ENCODE peak calls at places on chromosome 19, in six cellular contexts. One of them, this sample, is unnamed. For H3K4me1, the result is how much of the 10 kb centered on the place peaks cover.

GRCh38 chr19:21092107-21092506 is 10.1 kb downstream of the ZNF714 start:
- DNase-seq in aorta: no peak
- DNase-seq in IMR-90: peak
- DNase-seq in CD8-positive, alpha-beta memory T cell: no peak
- DNase-seq in tibial nerve: no peak
- DNase-seq in heart right ventricle: no peak
- DNase-seq in this sample: no peak

GRCh38 chr19:43763473-43763939 is 8.7 kb upstream of the SMG9 start:
- DNase-seq in aorta: no peak
- DNase-seq in IMR-90: peak
- DNase-seq in CD8-positive, alpha-beta memory T cell: no peak
- DNase-seq in tibial nerve: no peak
- DNase-seq in heart right ventricle: no peak
- DNase-seq in this sample: no peak

GRCh38 chr19:4877753-4878490 is 10.5 kb upstream of the PLIN3 start:
- DNase-seq in aorta: peak
- DNase-seq in IMR-90: no peak
- DNase-seq in CD8-positive, alpha-beta memory T cell: no peak
- DNase-seq in tibial nerve: peak
- DNase-seq in heart right ventricle: peak
- DNase-seq in this sample: no peak

GRCh38 chr19:33205531-33206260 is 11.6 kb downstream of the LRP3 start:
- DNase-seq in aorta: no peak
- DNase-seq in IMR-90: no peak
- DNase-seq in CD8-positive, alpha-beta memory T cell: no peak
- DNase-seq in tibial nerve: no peak
- DNase-seq in heart right ventricle: no peak
- DNase-seq in this sample: no peak

GRCh38 chr19:51263808-51264207 is 12.9 kb downstream of the SIGLECL1 start:
- DNase-seq in aorta: no peak
- DNase-seq in IMR-90: no peak
- DNase-seq in CD8-positive, alpha-beta memory T cell: no peak
- DNase-seq in tibial nerve: no peak
- DNase-seq in heart right ventricle: no peak
- DNase-seq in this sample: no peak

GRCh38 chr19:40907968-40908735 is 26.1 kb upstream of the CYP2A7 start:
- DNase-seq in aorta: no peak
- DNase-seq in IMR-90: no peak
- DNase-seq in CD8-positive, alpha-beta memory T cell: peak
- DNase-seq in tibial nerve: no peak
- DNase-seq in heart right ventricle: no peak
- DNase-seq in this sample: no peak

GRCh38 chr19:57058871-57059270 is 60.9 kb upstream of the USP29 start:
- DNase-seq in aorta: no peak
- DNase-seq in IMR-90: no peak
- DNase-seq in CD8-positive, alpha-beta memory T cell: no peak
- DNase-seq in tibial nerve: no peak
- DNase-seq in heart right ventricle: no peak
- DNase-seq in this sample: no peak

GRCh38 chr19:48777139-48777538 is 21.8 kb downstream of the FGF21 start:
- DNase-seq in aorta: no peak
- DNase-seq in IMR-90: no peak
- DNase-seq in CD8-positive, alpha-beta memory T cell: no peak
- DNase-seq in tibial nerve: no peak
- DNase-seq in heart right ventricle: no peak
- DNase-seq in this sample: no peak

GRCh38 chr19:41595258-41595889 is 19.4 kb downstream of the CEACAM21 start:
- DNase-seq in aorta: no peak
- DNase-seq in IMR-90: peak
- DNase-seq in CD8-positive, alpha-beta memory T cell: peak
- DNase-seq in tibial nerve: no peak
- DNase-seq in heart right ventricle: peak
- DNase-seq in this sample: no peak

GRCh38 chr19:42191855-42192254 is 25.6 kb downstream of the DEDD2 start:
- DNase-seq in aorta: no peak
- DNase-seq in IMR-90: peak
- DNase-seq in CD8-positive, alpha-beta memory T cell: no peak
- DNase-seq in tibial nerve: no peak
- DNase-seq in heart right ventricle: no peak
- DNase-seq in this sample: no peak

GRCh38 chr19:41545547-41545946 is 30.4 kb upstream of the CEACAM21 start:
- DNase-seq in aorta: no peak
- DNase-seq in IMR-90: no peak
- DNase-seq in CD8-positive, alpha-beta memory T cell: no peak
- DNase-seq in tibial nerve: no peak
- DNase-seq in heart right ventricle: no peak
- DNase-seq in this sample: no peak

GRCh38 chr19:41426952-41427646 is at the start of gene B3GNT8:
- DNase-seq in aorta: peak
- DNase-seq in IMR-90: peak
- DNase-seq in CD8-positive, alpha-beta memory T cell: peak
- DNase-seq in tibial nerve: peak
- DNase-seq in heart right ventricle: peak
- DNase-seq in this sample: peak

GRCh38 chr19:2462635-2463421 is 6.1 kb upstream of the LMNB2 start:
- DNase-seq in aorta: peak
- DNase-seq in IMR-90: peak
- DNase-seq in CD8-positive, alpha-beta memory T cell: no peak
- DNase-seq in tibial nerve: peak
- DNase-seq in heart right ventricle: peak
- DNase-seq in this sample: peak

GRCh38 chr19:14116525-14116917 is 1.0 kb downstream of the PRKACA start:
- DNase-seq in aorta: no peak
- DNase-seq in IMR-90: no peak
- DNase-seq in CD8-positive, alpha-beta memory T cell: no peak
- DNase-seq in tibial nerve: no peak
- DNase-seq in heart right ventricle: no peak
- DNase-seq in this sample: no peak
- H3K4me1 ChIP-seq in aorta: under half
- H3K4me1 ChIP-seq in IMR-90: under half
- H3K4me1 ChIP-seq in CD8-positive, alpha-beta memory T cell: under half
- H3K4me1 ChIP-seq in tibial nerve: half or more
- H3K4me1 ChIP-seq in heart right ventricle: under half
- H3K4me1 ChIP-seq in this sample: half or more

GRCh38 chr19:10651821-10652220 is 2.3 kb upstream of the ILF3 start:
- DNase-seq in aorta: no peak
- DNase-seq in IMR-90: no peak
- DNase-seq in CD8-positive, alpha-beta memory T cell: no peak
- DNase-seq in tibial nerve: no peak
- DNase-seq in heart right ventricle: no peak
- DNase-seq in this sample: no peak
- H3K4me3 ChIP-seq in aorta: no peak
- H3K4me3 ChIP-seq in IMR-90: no peak
- H3K4me3 ChIP-seq in CD8-positive, alpha-beta memory T cell: no peak
- H3K4me3 ChIP-seq in tibial nerve: no peak
- H3K4me3 ChIP-seq in heart right ventricle: no peak
- H3K4me3 ChIP-seq in this sample: no peak

GRCh38 chr19:10776900-10777650 is 58.9 kb downstream of the TMED1 start:
- DNase-seq in aorta: no peak
- DNase-seq in IMR-90: no peak
- DNase-seq in CD8-positive, alpha-beta memory T cell: no peak
- DNase-seq in tibial nerve: no peak
- DNase-seq in heart right ventricle: no peak
- DNase-seq in this sample: no peak

GRCh38 chr19:10784257-10784656 is 51.8 kb downstream of the TMED1 start:
- DNase-seq in aorta: no peak
- DNase-seq in IMR-90: no peak
- DNase-seq in CD8-positive, alpha-beta memory T cell: no peak
- DNase-seq in tibial nerve: no peak
- DNase-seq in heart right ventricle: peak
- DNase-seq in this sample: peak

GRCh38 chr19:10774893-10775292 is 57.0 kb downstream of the DNM2 start:
- DNase-seq in aorta: no peak
- DNase-seq in IMR-90: no peak
- DNase-seq in CD8-positive, alpha-beta memory T cell: no peak
- DNase-seq in tibial nerve: no peak
- DNase-seq in heart right ventricle: no peak
- DNase-seq in this sample: no peak

GRCh38 chr19:10782795-10783194 is 53.2 kb downstream of the TMED1 start:
- DNase-seq in aorta: no peak
- DNase-seq in IMR-90: no peak
- DNase-seq in CD8-positive, alpha-beta memory T cell: no peak
- DNase-seq in tibial nerve: no peak
- DNase-seq in heart right ventricle: peak
- DNase-seq in this sample: no peak

GRCh38 chr19:10780368-10780767 is 55.6 kb downstream of the TMED1 start:
- DNase-seq in aorta: no peak
- DNase-seq in IMR-90: peak
- DNase-seq in CD8-positive, alpha-beta memory T cell: no peak
- DNase-seq in tibial nerve: no peak
- DNase-seq in heart right ventricle: no peak
- DNase-seq in this sample: peak
- H3K27ac ChIP-seq in aorta: no peak
- H3K27ac ChIP-seq in IMR-90: no peak
- H3K27ac ChIP-seq in CD8-positive, alpha-beta memory T cell: no peak
- H3K27ac ChIP-seq in tibial nerve: peak
- H3K27ac ChIP-seq in heart right ventricle: peak
- H3K27ac ChIP-seq in this sample: peak

GRCh38 chr19:46678110-46678732 is 17.2 kb upstream of the DACT3 start:
- DNase-seq in aorta: no peak
- DNase-seq in IMR-90: no peak
- DNase-seq in CD8-positive, alpha-beta memory T cell: peak
- DNase-seq in tibial nerve: no peak
- DNase-seq in heart right ventricle: no peak
- DNase-seq in this sample: no peak

GRCh38 chr19:46668662-46669061 is 7.7 kb upstream of the DACT3 start:
- DNase-seq in aorta: no peak
- DNase-seq in IMR-90: no peak
- DNase-seq in CD8-positive, alpha-beta memory T cell: no peak
- DNase-seq in tibial nerve: no peak
- DNase-seq in heart right ventricle: no peak
- DNase-seq in this sample: no peak

GRCh38 chr19:46670874-46671273 is 9.9 kb upstream of the DACT3 start:
- DNase-seq in aorta: no peak
- DNase-seq in IMR-90: peak
- DNase-seq in CD8-positive, alpha-beta memory T cell: no peak
- DNase-seq in tibial nerve: no peak
- DNase-seq in heart right ventricle: no peak
- DNase-seq in this sample: no peak

DNA sequence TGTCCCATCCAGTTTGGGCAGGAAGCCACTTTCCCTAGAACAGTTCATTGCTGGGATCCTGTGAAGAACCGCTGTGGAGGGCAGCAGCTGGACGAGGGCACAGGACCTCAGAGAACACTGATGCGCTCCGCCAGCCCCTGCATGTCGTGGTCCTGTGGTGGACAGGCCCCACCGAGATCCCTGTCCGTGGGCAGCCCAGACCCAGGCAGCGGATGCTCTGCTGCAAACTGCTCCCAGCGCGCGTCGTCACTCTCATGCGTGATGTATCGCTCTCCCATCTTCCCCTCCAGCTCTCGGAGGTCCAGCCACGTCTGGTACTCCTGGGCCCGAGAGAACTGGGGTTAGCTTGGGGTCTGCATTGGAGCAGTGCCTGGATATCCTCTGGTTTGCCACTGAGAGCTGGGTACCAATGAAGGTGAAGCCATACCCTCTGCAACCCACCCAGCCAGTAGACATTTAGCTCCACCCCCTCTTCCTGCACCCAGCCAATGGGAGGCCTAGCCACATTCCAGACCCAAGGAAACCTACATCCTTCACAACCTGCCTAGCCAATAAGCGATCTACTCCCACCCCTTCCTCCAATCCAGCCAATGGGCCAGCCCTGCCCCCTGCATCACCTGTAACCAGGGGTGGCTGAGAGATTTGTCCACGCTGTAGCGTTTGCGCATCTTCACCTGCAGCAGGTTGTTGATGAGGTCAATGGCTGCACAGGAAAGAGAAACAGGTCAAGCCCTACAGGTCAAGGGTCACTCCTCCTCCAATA is 13.6 kb upstream of the DACT3 start:
- DNase-seq in aorta: no peak
- DNase-seq in IMR-90: peak
- DNase-seq in CD8-positive, alpha-beta memory T cell: no peak
- DNase-seq in tibial nerve: no peak
- DNase-seq in heart right ventricle: no peak
- DNase-seq in this sample: no peak
- H3K4me1 ChIP-seq in aorta: under half
- H3K4me1 ChIP-seq in IMR-90: under half
- H3K4me1 ChIP-seq in CD8-positive, alpha-beta memory T cell: under half
- H3K4me1 ChIP-seq in tibial nerve: under half
- H3K4me1 ChIP-seq in heart right ventricle: under half
- H3K4me1 ChIP-seq in this sample: under half

GRCh38 chr19:6457958-6458694 is 1.5 kb downstream of the SLC25A23 start:
- DNase-seq in aorta: no peak
- DNase-seq in IMR-90: no peak
- DNase-seq in CD8-positive, alpha-beta memory T cell: no peak
- DNase-seq in tibial nerve: no peak
- DNase-seq in heart right ventricle: no peak
- DNase-seq in this sample: no peak

GRCh38 chr19:6459356-6460098 is at the start of gene SLC25A23:
- DNase-seq in aorta: peak
- DNase-seq in IMR-90: peak
- DNase-seq in CD8-positive, alpha-beta memory T cell: peak
- DNase-seq in tibial nerve: peak
- DNase-seq in heart right ventricle: peak
- DNase-seq in this sample: peak

GRCh38 chr19:6458695-6459355 is 767 bp downstream of the SLC25A23 start:
- DNase-seq in aorta: no peak
- DNase-seq in IMR-90: no peak
- DNase-seq in CD8-positive, alpha-beta memory T cell: no peak
- DNase-seq in tibial nerve: no peak
- DNase-seq in heart right ventricle: no peak
- DNase-seq in this sample: no peak

GRCh38 chr19:6464070-6464873 is at the start of gene CRB3:
- DNase-seq in aorta: no peak
- DNase-seq in IMR-90: no peak
- DNase-seq in CD8-positive, alpha-beta memory T cell: peak
- DNase-seq in tibial nerve: no peak
- DNase-seq in heart right ventricle: no peak
- DNase-seq in this sample: peak

DNA sequence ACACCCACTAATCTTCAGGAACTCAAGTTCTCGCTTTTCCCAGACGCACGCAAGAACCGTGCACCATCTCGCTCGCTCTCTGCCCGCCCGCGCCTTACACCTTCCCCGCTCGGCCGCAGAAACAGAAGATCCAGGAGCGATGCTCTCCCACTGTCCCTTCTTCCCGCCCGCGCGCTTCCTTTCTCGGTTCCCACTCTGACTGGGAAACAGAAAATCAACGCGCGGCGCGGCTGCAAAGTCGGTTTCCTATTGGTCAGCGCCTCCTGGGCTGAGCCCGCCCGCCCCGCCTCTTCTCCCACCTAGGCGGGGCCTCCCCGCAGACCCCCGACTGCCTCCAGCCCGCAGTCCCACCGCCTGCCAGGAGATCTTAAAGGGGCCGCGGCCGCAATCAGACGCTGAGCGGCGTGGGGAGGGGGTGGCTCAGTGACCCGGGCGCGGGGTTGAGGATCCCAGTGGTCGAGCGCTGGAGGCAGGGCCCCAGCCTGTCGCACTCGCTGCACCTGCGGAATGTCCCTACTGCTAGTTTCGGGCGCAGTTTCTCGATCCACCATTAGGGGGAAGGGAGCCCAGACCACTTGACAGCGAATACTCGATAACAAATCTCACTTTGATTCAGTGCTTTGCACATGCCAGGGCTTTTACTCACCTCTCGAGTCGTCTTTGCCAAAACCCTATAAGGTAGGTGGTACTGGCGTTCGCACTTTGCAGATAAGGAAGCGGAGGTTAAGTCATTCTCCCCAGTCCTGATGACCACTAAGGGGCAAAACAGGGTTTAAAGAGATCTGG is 700 bp upstream of the SLC25A23 start:
- DNase-seq in aorta: peak
- DNase-seq in IMR-90: peak
- DNase-seq in CD8-positive, alpha-beta memory T cell: peak
- DNase-seq in tibial nerve: peak
- DNase-seq in heart right ventricle: peak
- DNase-seq in this sample: peak
- H3K4me3 ChIP-seq in aorta: peak
- H3K4me3 ChIP-seq in IMR-90: peak
- H3K4me3 ChIP-seq in CD8-positive, alpha-beta memory T cell: peak
- H3K4me3 ChIP-seq in tibial nerve: peak
- H3K4me3 ChIP-seq in heart right ventricle: peak
- H3K4me3 ChIP-seq in this sample: peak